ENCODE peak calls at places on chromosomes 7 and 10, in eight cellular contexts. One of them, this sample, is unnamed.

GRCh38 chr10:3893904-3894563 is 109.0 kb upstream of the KLF6 start:
- DNase-seq in right cardiac atrium: no peak
- DNase-seq in NCI-H1092: no peak
- DNase-seq in hippocampal formation: no peak
- DNase-seq in NCI-H2081: no peak
- DNase-seq in NCI-H1417: no peak
- DNase-seq in uterus: no peak
- DNase-seq in glomerular endothelial cell: no peak
- DNase-seq in this sample: no peak

GRCh38 chr10:90621577-90621976 is 236.3 kb downstream of the HTR7 start:
- DNase-seq in right cardiac atrium: no peak
- DNase-seq in NCI-H1092: no peak
- DNase-seq in hippocampal formation: no peak
- DNase-seq in NCI-H2081: no peak
- DNase-seq in NCI-H1417: no peak
- DNase-seq in uterus: no peak
- DNase-seq in glomerular endothelial cell: no peak
- DNase-seq in this sample: no peak

GRCh38 chr7:128427289-128427891 is 17.6 kb upstream of the IMPDH1 start:
- DNase-seq in right cardiac atrium: peak
- DNase-seq in NCI-H1092: peak
- DNase-seq in hippocampal formation: no peak
- DNase-seq in NCI-H2081: peak
- DNase-seq in NCI-H1417: peak
- DNase-seq in uterus: no peak
- DNase-seq in glomerular endothelial cell: peak
- DNase-seq in this sample: peak

GRCh38 chr10:101161494-101162299 is 30.6 kb downstream of the TLX1 start:
- DNase-seq in right cardiac atrium: peak
- DNase-seq in NCI-H1092: peak
- DNase-seq in hippocampal formation: peak
- DNase-seq in NCI-H2081: peak
- DNase-seq in NCI-H1417: peak
- DNase-seq in uterus: peak
- DNase-seq in glomerular endothelial cell: peak
- DNase-seq in this sample: peak

GRCh38 chr7:95878677-95879076 is 106.3 kb downstream of the DYNC1I1 start:
- DNase-seq in right cardiac atrium: no peak
- DNase-seq in NCI-H1092: no peak
- DNase-seq in hippocampal formation: no peak
- DNase-seq in NCI-H2081: no peak
- DNase-seq in NCI-H1417: no peak
- DNase-seq in uterus: no peak
- DNase-seq in glomerular endothelial cell: no peak
- DNase-seq in this sample: no peak

GRCh38 chr7:93902777-93903423 is 3.5 kb upstream of the GNGT1 start:
- DNase-seq in right cardiac atrium: no peak
- DNase-seq in NCI-H1092: no peak
- DNase-seq in hippocampal formation: no peak
- DNase-seq in NCI-H2081: peak
- DNase-seq in NCI-H1417: peak
- DNase-seq in uterus: no peak
- DNase-seq in glomerular endothelial cell: no peak
- DNase-seq in this sample: peak

GRCh38 chr7:127437241-127437640 is 44.7 kb upstream of the ZNF800 start:
- DNase-seq in right cardiac atrium: no peak
- DNase-seq in NCI-H1092: no peak
- DNase-seq in hippocampal formation: no peak
- DNase-seq in NCI-H2081: no peak
- DNase-seq in NCI-H1417: no peak
- DNase-seq in uterus: no peak
- DNase-seq in glomerular endothelial cell: no peak
- DNase-seq in this sample: no peak

GRCh38 chr7:91347288-91347687 is 83.1 kb downstream of the FZD1 start:
- DNase-seq in right cardiac atrium: no peak
- DNase-seq in NCI-H1092: no peak
- DNase-seq in hippocampal formation: no peak
- DNase-seq in NCI-H2081: no peak
- DNase-seq in NCI-H1417: no peak
- DNase-seq in uterus: no peak
- DNase-seq in glomerular endothelial cell: peak
- DNase-seq in this sample: no peak

This sample was measured in activated naive CD4-positive, alpha-beta T cell treated with anti-CD3 and anti-CD28 coated beads for 36 hours.